ENCODE peak calls at places on chromosomes 2 and 18, in ten cellular contexts. F is activated CD8-positive, alpha-beta T cell treated with anti-CD3 and anti-CD28 coated beads for 36 hours; N is GM12878; D is WERI-Rb-1; I is brain microvascular endothelial cell; A is K562; M is BJ; L is tibial artery; V is heart right ventricle; B is SK-N-SH. O is an unnamed sample.

GRCh38 chr2:179174240-179174639 is 90.4 kb downstream of the SESTD1 start:
- DNase-seq in I (no peak), F (no peak), D (no peak), B (no peak), L (no peak), A (no peak), N (no peak), V (no peak), M (no peak), O (no peak)

GRCh38 chr2:118474151-118474561 is 373.3 kb downstream of the EN1 start:
- DNase-seq in B (no peak), M (no peak), V (no peak), A (no peak), I (no peak), L (no peak), F (no peak), N (no peak), D (peak; percentile 52), O (no peak)

GRCh38 chr18:23618862-23619387 is 32.6 kb upstream of the NPC1 start:
- DNase-seq in I (no peak), L (no peak), D (peak; percentile 71), V (no peak), N (peak; percentile 27), B (no peak), M (no peak), F (peak; percentile 10), A (no peak), O (no peak)

GRCh38 chr18:9135912-9136314 is 668 bp upstream of the ANKRD12 start:
- DNase-seq in F (no peak), A (peak; percentile 66), N (no peak), V (no peak), I (no peak), D (no peak), L (no peak), M (no peak), B (no peak), O (peak; percentile 9)

GRCh38 chr2:101442042-101442666 is 32.8 kb downstream of the RFX8 start:
- DNase-seq in B (no peak), I (peak; percentile 51), D (no peak), L (no peak), V (no peak), A (no peak), N (no peak), M (no peak), F (peak; percentile 27), O (no peak)

GRCh38 chr2:190649798-190650390 is 1.0 kb downstream of the NAB1 start:
- DNase-seq in L (no peak), B (peak; percentile 39), F (no peak), D (no peak), V (no peak), M (no peak), N (no peak), I (no peak), A (no peak), O (no peak)

GRCh38 chr2:219142329-219142728 is 18.3 kb downstream of the NHEJ1 start:
- DNase-seq in A (no peak), M (peak; percentile 76), V (no peak), L (peak; percentile 82), N (no peak), B (peak; percentile 48), D (no peak), I (no peak), F (no peak), O (peak; percentile 75)

GRCh38 chr18:23114171-23114881 is 21.0 kb upstream of the CABLES1 start:
- DNase-seq in V (no peak), A (no peak), L (peak; percentile 71), B (no peak), N (no peak), D (no peak), I (no peak), F (no peak), M (no peak), O (no peak)

GRCh38 chr2:70702711-70703395 is 65.1 kb downstream of the ADD2 start:
- DNase-seq in N (no peak), I (no peak), L (no peak), M (no peak), V (no peak), F (no peak), B (no peak), A (no peak), D (peak; percentile 0), O (no peak)

GRCh38 chr2:232387451-232388171 is 9.1 kb downstream of the ALPP start:
- DNase-seq in F (no peak), N (no peak), D (no peak), V (no peak), I (no peak), M (no peak), B (no peak), L (no peak), A (no peak), O (no peak)

GRCh38 chr2:232386740-232387450 is 8.3 kb downstream of the ALPP start:
- DNase-seq in M (no peak), B (no peak), I (peak; percentile 44), N (no peak), V (no peak), F (no peak), L (no peak), A (no peak), D (peak; percentile 63), O (no peak)

GRCh38 chr2:232384466-232384865 is 5.9 kb downstream of the ALPP start:
- DNase-seq in B (no peak), I (no peak), F (no peak), N (no peak), L (no peak), D (no peak), V (no peak), M (no peak), A (no peak), O (no peak)

GRCh38 chr2:232386490-232386739 is 7.9 kb downstream of the ALPP start:
- DNase-seq in V (no peak), M (no peak), A (no peak), I (no peak), F (no peak), N (no peak), L (no peak), B (no peak), D (no peak), O (no peak)

GRCh38 chr2:232385660-232386489 is 7.3 kb downstream of the ALPP start:
- DNase-seq in D (no peak), V (no peak), I (peak; percentile 99), M (peak; percentile 99), F (no peak), L (no peak), N (no peak), A (no peak), B (no peak), O (peak; percentile 91)
- TF ChIP-seq CTCF in D (no peak), V (no peak), I (no peak), M (no peak), F (no peak), L (no peak), N (no peak), A (no peak), B (no peak), O (no peak)

DNA sequence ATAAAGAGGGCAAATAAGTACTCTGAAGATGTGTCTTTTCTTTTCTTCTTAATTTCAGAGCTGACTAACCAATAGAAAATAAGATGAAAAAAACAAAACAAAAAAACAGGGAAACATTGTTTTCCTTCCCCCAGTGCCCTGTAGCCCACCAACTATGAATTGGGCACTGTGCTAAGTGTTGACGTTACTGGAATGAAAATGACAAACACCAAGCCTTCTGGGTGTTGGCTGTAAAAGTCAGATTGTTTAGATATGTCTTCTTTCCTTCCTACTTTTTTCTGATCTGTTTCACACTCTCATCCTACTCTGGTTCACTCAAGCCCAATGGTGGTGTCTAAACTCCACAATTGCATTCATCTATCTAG is 15.7 kb downstream of the LANCL1 start:
- DNase-seq in I (no peak), V (no peak), L (no peak), N (no peak), D (no peak), F (no peak), A (no peak), M (no peak), B (no peak), O (no peak)
- TF ChIP-seq CTCF in I (no peak), V (no peak), L (no peak), N (no peak), D (no peak), F (no peak), A (no peak), M (no peak), B (no peak), O (no peak)

DNA sequence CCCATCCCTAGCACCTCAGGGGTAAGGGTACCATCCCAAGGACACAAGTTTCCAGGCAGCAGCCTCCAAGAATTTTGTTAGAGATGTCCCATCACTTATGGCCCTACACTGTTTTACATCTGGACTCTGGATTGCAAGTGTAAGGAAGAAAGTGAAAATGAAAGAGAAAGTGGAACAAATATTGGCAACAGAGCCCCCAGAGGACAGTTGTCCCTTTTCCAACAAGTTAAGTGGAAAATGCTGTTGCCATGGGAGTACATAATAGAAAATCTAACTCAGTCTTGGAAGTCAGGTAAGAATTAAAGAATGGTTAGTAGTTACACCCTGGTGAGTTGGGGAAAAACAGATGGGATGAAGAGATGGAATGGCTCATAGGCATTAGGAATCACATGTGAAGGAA is 50.6 kb downstream of the TTC21B start:
- DNase-seq in M (no peak), F (no peak), D (no peak), I (peak; percentile 17), B (no peak), A (no peak), N (no peak), V (no peak), L (no peak), O (peak; percentile 30)
- TF ChIP-seq CTCF in M (peak; percentile 10), F (no peak), D (no peak), I (peak; percentile 17), B (peak; percentile 18), A (no peak), N (no peak), V (no peak), L (no peak), O (no peak)

GRCh38 chr2:159204381-159204780 is 82.1 kb downstream of the WDSUB1 start:
- DNase-seq in A (no peak), D (no peak), I (no peak), M (no peak), V (no peak), N (no peak), L (no peak), B (no peak), F (no peak), O (no peak)

GRCh38 chr2:159199751-159200465 is 86.6 kb downstream of the WDSUB1 start:
- DNase-seq in I (no peak), N (no peak), A (no peak), V (no peak), F (no peak), B (no peak), D (no peak), M (no peak), L (no peak), O (no peak)

GRCh38 chr2:159200498-159200897 is 86.0 kb downstream of the WDSUB1 start:
- DNase-seq in I (peak; percentile 39), N (no peak), M (no peak), V (no peak), D (no peak), A (no peak), L (no peak), B (no peak), F (no peak), O (no peak)

GRCh38 chr2:159201321-159202063 is 85.0 kb downstream of the WDSUB1 start:
- DNase-seq in F (peak; percentile 61), A (no peak), B (no peak), L (no peak), V (no peak), D (no peak), I (peak; percentile 56), N (peak; percentile 42), M (no peak), O (no peak)

GRCh38 chr2:159202568-159203071 is 83.9 kb downstream of the WDSUB1 start:
- DNase-seq in M (peak; percentile 99), I (peak; percentile 100), V (no peak), L (peak; percentile 85), B (no peak), F (no peak), N (no peak), D (no peak), A (no peak), O (peak; percentile 84)
- TF ChIP-seq CTCF in M (no peak), I (peak; percentile 11), V (no peak), L (no peak), B (peak; percentile 40), F (no peak), N (no peak), D (no peak), A (peak; percentile 12), O (no peak)